ENCODE peak calls at places on chromosome 21, in eight cellular contexts. H is AG10803; G is AG09309; D is foreskin fibroblast; Y is ascending aorta; F is CD8-positive, alpha-beta memory T cell; Z is epithelial cell of esophagus; E is RWPE2. L is an unnamed sample.

GRCh38 chr21:16578912-16579311 is 849.1 kb downstream of the USP25 start:
- DNase-seq in H (peak), G (no peak), D (no peak), Y (no peak), F (no peak), Z (no peak), E (no peak), L (no peak)

GRCh38 chr21:31660134-31660565 is 657 bp downstream of the SOD1 start:
- DNase-seq in H (peak), G (no peak), D (peak), Y (no peak), F (peak), Z (no peak), E (no peak), L (no peak)

GRCh38 chr21:31346256-31346821 is 2.3 kb upstream of the TIAM1 start:
- DNase-seq in H (peak), G (no peak), D (no peak), Y (no peak), F (no peak), Z (no peak), E (no peak), L (no peak)

GRCh38 chr21:25687787-25688186 is 46.9 kb downstream of the ATP5PF start:
- DNase-seq in H (no peak), G (no peak), D (no peak), Y (no peak), F (no peak), Z (no peak), E (no peak), L (no peak)

GRCh38 chr21:43207868-43208267 is 39.1 kb downstream of the CRYAA start:
- DNase-seq in H (no peak), G (no peak), D (no peak), Y (peak), F (no peak), Z (no peak), E (peak), L (no peak)

GRCh38 chr21:31293986-31294385 is 50.1 kb downstream of the TIAM1 start:
- DNase-seq in H (peak), G (peak), D (peak), Y (no peak), F (no peak), Z (peak), E (no peak), L (no peak)

GRCh38 chr21:17780539-17780938 is 38.6 kb downstream of the C21orf91 start:
- DNase-seq in H (no peak), G (no peak), D (no peak), Y (no peak), F (no peak), Z (peak), E (no peak), L (peak)

GRCh38 chr21:46144464-46145070 is 10.8 kb downstream of the FTCD start:
- DNase-seq in H (no peak), G (no peak), D (no peak), Y (no peak), F (no peak), Z (no peak), E (no peak), L (no peak)

GRCh38 chr21:45534591-45535331 is 7.5 kb downstream of the SLC19A1 start:
- DNase-seq in H (no peak), G (no peak), D (no peak), Y (peak), F (no peak), Z (no peak), E (peak), L (no peak)

GRCh38 chr21:45309541-45310381 is 22.1 kb upstream of the POFUT2 start:
- DNase-seq in H (no peak), G (no peak), D (no peak), Y (no peak), F (no peak), Z (no peak), E (peak), L (no peak)

GRCh38 chr21:46667735-46668380 is 32.4 kb downstream of the PRMT2 start:
- DNase-seq in H (peak), G (no peak), D (peak), Y (no peak), F (no peak), Z (peak), E (no peak), L (no peak)

GRCh38 chr21:29148535-29148934 is 18.1 kb downstream of the MAP3K7CL start:
- DNase-seq in H (peak), G (peak), D (peak), Y (no peak), F (no peak), Z (no peak), E (no peak), L (peak)

GRCh38 chr21:29022141-29022540 is 2.3 kb upstream of the USP16 start:
- DNase-seq in H (no peak), G (no peak), D (no peak), Y (no peak), F (peak), Z (peak), E (no peak), L (no peak)

GRCh38 chr21:15080504-15080903 is 15.7 kb upstream of the NRIP1 start:
- DNase-seq in H (no peak), G (no peak), D (no peak), Y (no peak), F (no peak), Z (no peak), E (no peak), L (no peak)

GRCh38 chr21:32131960-32132359 is 146.9 kb downstream of the MIS18A start:
- DNase-seq in H (peak), G (peak), D (no peak), Y (no peak), F (no peak), Z (peak), E (no peak), L (no peak)

GRCh38 chr21:45468051-45468970 is 63.3 kb downstream of the COL18A1 start:
- DNase-seq in H (no peak), G (no peak), D (no peak), Y (no peak), F (no peak), Z (no peak), E (no peak), L (no peak)

GRCh38 chr21:45530423-45531113 is 11.7 kb downstream of the SLC19A1 start:
- DNase-seq in H (no peak), G (no peak), D (no peak), Y (peak), F (no peak), Z (no peak), E (peak), L (no peak)

GRCh38 chr21:18603246-18603645 is 199.7 kb upstream of the TMPRSS15 start:
- DNase-seq in H (no peak), G (no peak), D (no peak), Y (no peak), F (no peak), Z (no peak), E (no peak), L (no peak)

GRCh38 chr21:40186036-40186435 is 318.8 kb downstream of the PCP4 start:
- DNase-seq in H (peak), G (peak), D (no peak), Y (no peak), F (no peak), Z (no peak), E (no peak), L (no peak)

GRCh38 chr21:21460979-21461378 is 462.8 kb downstream of the NCAM2 start:
- DNase-seq in H (no peak), G (no peak), D (no peak), Y (no peak), F (no peak), Z (no peak), E (no peak), L (no peak)

GRCh38 chr21:45874716-45875415 is 106.7 kb upstream of the COL6A1 start:
- DNase-seq in H (peak), G (peak), D (peak), Y (no peak), F (no peak), Z (peak), E (peak), L (no peak)

GRCh38 chr21:33327792-33328433 is 3.1 kb downstream of the IFNAR1 start:
- DNase-seq in H (no peak), G (no peak), D (no peak), Y (no peak), F (no peak), Z (no peak), E (no peak), L (no peak)
- H3K4me3 ChIP-seq in H (no peak), G (no peak), D (no peak), Y (no peak), F (peak), Z (no peak), E (no peak), L (no peak)

GRCh38 chr21:38186869-38187268 is 69.9 kb upstream of the KCNJ15 start:
- DNase-seq in H (no peak), G (no peak), D (no peak), Y (no peak), F (no peak), Z (no peak), E (no peak), L (no peak)
- H3K4me3 ChIP-seq in H (no peak), G (no peak), D (no peak), Y (no peak), F (no peak), Z (no peak), E (no peak), L (no peak)

GRCh38 chr21:38824124-38824822 is 18.5 kb downstream of the ETS2 start:
- DNase-seq in H (peak), G (no peak), D (peak), Y (no peak), F (no peak), Z (no peak), E (no peak), L (no peak)
- H3K4me3 ChIP-seq in H (no peak), G (no peak), D (no peak), Y (no peak), F (no peak), Z (no peak), E (no peak), L (no peak)

GRCh38 chr21:33393348-33393747 is 9.9 kb upstream of the IFNGR2 start:
- DNase-seq in H (no peak), G (no peak), D (no peak), Y (no peak), F (no peak), Z (no peak), E (no peak), L (no peak)

GRCh38 chr21:33395866-33396265 is 7.3 kb upstream of the IFNGR2 start:
- DNase-seq in H (peak), G (no peak), D (no peak), Y (no peak), F (no peak), Z (no peak), E (no peak), L (no peak)

GRCh38 chr21:33392586-33392985 is 10.6 kb upstream of the IFNGR2 start:
- DNase-seq in H (no peak), G (no peak), D (no peak), Y (no peak), F (no peak), Z (no peak), E (no peak), L (no peak)

GRCh38 chr21:33396436-33396835 is 6.8 kb upstream of the IFNGR2 start:
- DNase-seq in H (no peak), G (no peak), D (no peak), Y (no peak), F (no peak), Z (no peak), E (no peak), L (no peak)

GRCh38 chr21:33394260-33394659 is 9.0 kb upstream of the IFNGR2 start:
- DNase-seq in H (peak), G (no peak), D (no peak), Y (peak), F (no peak), Z (peak), E (no peak), L (no peak)
- H3K4me3 ChIP-seq in H (no peak), G (no peak), D (no peak), Y (no peak), F (no peak), Z (no peak), E (no peak), L (no peak)

GRCh38 chr21:41671859-41672542 is 94.9 kb downstream of the RIPK4 start:
- DNase-seq in H (no peak), G (no peak), D (no peak), Y (no peak), F (no peak), Z (no peak), E (no peak), L (no peak)

GRCh38 chr21:41672543-41672915 is 94.3 kb downstream of the RIPK4 start:
- DNase-seq in H (no peak), G (no peak), D (no peak), Y (no peak), F (no peak), Z (no peak), E (no peak), L (no peak)

GRCh38 chr21:41673596-41674335 is 93.1 kb downstream of the RIPK4 start:
- DNase-seq in H (no peak), G (no peak), D (no peak), Y (no peak), F (no peak), Z (no peak), E (no peak), L (no peak)

GRCh38 chr21:41674433-41674832 is 92.4 kb downstream of the RIPK4 start:
- DNase-seq in H (no peak), G (no peak), D (no peak), Y (no peak), F (no peak), Z (no peak), E (no peak), L (no peak)

DNA sequence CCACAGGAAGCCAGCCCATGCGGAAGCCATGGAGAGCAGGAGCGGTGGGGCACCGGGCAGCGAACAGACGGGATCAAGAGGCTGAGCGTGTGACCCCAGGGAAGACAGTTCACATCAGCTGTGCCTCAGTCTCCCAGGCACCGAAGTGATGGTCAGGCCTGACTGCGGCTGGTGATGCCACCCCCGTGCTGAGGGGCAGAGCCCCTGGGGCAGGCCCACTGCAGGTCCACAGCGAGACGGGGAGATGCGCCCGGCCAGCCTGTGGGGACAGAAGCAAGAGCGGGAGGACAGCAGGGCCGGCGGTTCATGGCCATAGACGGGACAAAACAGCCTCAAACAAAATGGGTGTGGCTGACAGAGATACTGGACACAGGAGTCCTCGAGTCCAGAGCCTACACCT is 93.8 kb downstream of the RIPK4 start:
- DNase-seq in H (no peak), G (no peak), D (no peak), Y (no peak), F (no peak), Z (no peak), E (no peak), L (no peak)
- H3K4me3 ChIP-seq in H (no peak), G (no peak), D (no peak), Y (no peak), F (no peak), Z (no peak), E (no peak), L (no peak)

DNA sequence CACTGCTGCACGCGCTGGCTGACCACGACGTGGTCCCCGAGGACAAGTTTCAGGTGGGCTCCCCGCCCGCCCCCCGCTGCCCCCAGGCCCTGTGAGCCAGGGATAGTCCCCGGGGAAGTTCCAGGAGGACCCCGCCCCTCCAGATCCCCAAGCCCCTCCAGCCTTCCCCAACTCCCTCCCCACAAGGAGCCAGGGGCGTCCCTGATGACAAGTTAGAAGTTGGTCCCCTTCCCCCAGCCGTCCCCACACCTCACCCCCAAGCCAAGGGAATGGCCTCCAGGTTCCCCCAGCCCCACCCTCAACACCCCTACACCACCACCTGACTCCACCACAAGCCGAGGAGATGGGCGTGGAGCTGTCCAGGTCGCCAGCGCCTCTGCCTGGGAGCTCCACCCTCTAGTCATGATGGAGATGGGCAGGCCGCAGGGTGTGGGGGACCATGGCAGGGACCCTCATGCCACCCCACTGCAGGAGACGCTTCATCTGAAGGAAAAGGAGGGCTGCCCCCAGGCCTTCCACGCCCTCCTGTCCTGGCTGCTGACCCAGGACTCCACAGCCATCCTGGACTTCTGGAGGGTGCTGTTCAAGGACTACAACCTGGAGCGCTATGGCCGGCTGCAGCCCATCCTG is 525 bp downstream of the AIRE start:
- DNase-seq in H (no peak), G (no peak), D (no peak), Y (no peak), F (no peak), Z (no peak), E (no peak), L (no peak)
- H3K4me3 ChIP-seq in H (no peak), G (no peak), D (no peak), Y (peak), F (no peak), Z (no peak), E (no peak), L (no peak)

DNA sequence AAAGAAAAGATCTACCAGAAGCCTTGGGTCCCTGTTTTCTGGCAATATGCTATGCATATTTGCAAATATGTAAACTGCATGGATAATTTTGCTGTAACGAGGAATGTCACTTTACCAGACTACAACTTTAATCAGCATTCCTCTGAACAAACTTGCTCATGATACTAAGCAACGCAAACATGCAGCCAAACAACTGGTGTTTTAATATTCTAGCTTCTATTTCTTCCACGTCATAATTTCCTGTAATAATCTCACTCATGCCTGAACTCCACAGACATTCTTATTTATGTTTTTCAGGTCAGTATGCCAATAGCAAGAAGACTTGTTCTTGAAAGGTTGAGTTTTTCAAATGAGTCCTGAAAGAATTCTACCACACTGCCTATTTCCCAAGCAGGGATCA is 114.2 kb downstream of the SIM2 start:
- DNase-seq in H (peak), G (no peak), D (no peak), Y (no peak), F (no peak), Z (no peak), E (no peak), L (no peak)
- H3K4me3 ChIP-seq in H (no peak), G (no peak), D (no peak), Y (no peak), F (no peak), Z (no peak), E (no peak), L (no peak)

GRCh38 chr21:38769253-38769780 is 36.4 kb upstream of the ETS2 start:
- DNase-seq in H (peak), G (no peak), D (no peak), Y (peak), F (no peak), Z (no peak), E (no peak), L (no peak)

GRCh38 chr21:38770660-38771059 is 35.1 kb upstream of the ETS2 start:
- DNase-seq in H (no peak), G (no peak), D (no peak), Y (peak), F (no peak), Z (no peak), E (no peak), L (no peak)

GRCh38 chr21:38765056-38765455 is 40.7 kb upstream of the ETS2 start:
- DNase-seq in H (peak), G (no peak), D (no peak), Y (no peak), F (no peak), Z (no peak), E (no peak), L (no peak)

GRCh38 chr21:38768385-38769071 is 37.2 kb upstream of the ETS2 start:
- DNase-seq in H (peak), G (no peak), D (peak), Y (peak), F (peak), Z (peak), E (no peak), L (peak)

GRCh38 chr21:38766987-38767722 is 38.6 kb upstream of the ETS2 start:
- DNase-seq in H (no peak), G (no peak), D (no peak), Y (no peak), F (peak), Z (peak), E (no peak), L (peak)
- H3K4me3 ChIP-seq in H (no peak), G (no peak), D (no peak), Y (no peak), F (peak), Z (no peak), E (peak), L (peak)

DNA sequence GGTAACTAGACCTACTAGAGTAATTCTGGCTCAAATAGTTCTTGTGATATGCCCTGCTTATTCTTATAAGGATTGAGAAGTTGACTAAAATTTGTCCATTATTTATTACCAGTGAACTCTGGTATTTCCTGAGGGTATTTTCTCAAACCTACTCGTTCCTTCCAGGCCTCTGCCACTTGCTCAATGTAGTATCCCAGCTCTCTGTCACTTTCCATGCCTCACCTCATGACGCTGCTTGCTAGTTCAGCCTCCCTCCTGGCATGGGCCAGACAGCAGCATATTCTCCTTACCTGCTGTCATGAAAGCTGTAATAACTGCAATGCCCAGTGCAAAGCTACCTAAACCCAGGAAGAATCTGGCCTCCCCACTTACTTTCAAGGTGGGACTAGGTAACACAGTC is 602.9 kb upstream of the ADAMTS5 start:
- DNase-seq in H (peak), G (no peak), D (no peak), Y (no peak), F (no peak), Z (peak), E (no peak), L (no peak)
- H3K4me3 ChIP-seq in H (no peak), G (no peak), D (no peak), Y (no peak), F (no peak), Z (no peak), E (no peak), L (no peak)